ENCODE peak calls at places on chromosome 3, in ten cellular contexts. Y, O, W, C, Q, B, E, M, V and A are unnamed samples.

GRCh38 chr3:55488398-55489055 is 1.4 kb upstream of the WNT5A start:
- DNase-seq in Y (no peak), O (no peak), W (peak; percentile 79), C (no peak), Q (peak; percentile 78), B (no peak), E (no peak), M (no peak), V (peak; percentile 68), A (no peak)

GRCh38 chr3:74410276-74410941 is 204.1 kb downstream of the CNTN3 start:
- DNase-seq in Y (no peak), O (no peak), W (no peak), C (no peak), Q (no peak), B (no peak), E (no peak), M (no peak), V (no peak), A (no peak)

GRCh38 chr3:157530637-157531300 is 27.6 kb upstream of the VEPH1 start:
- DNase-seq in Y (no peak), O (no peak), W (no peak), C (no peak), Q (no peak), B (no peak), E (no peak), M (no peak), V (no peak), A (no peak)

GRCh38 chr3:141412936-141413354 is 44.6 kb downstream of the ZBTB38 start:
- DNase-seq in Y (no peak), O (no peak), W (no peak), C (no peak), Q (no peak), B (no peak), E (no peak), M (no peak), V (peak; percentile 94), A (no peak)

GRCh38 chr3:135966349-135966695 is 794 bp downstream of the PPP2R3A start:
- DNase-seq in Y (peak; percentile 48), O (no peak), W (no peak), C (no peak), Q (peak; percentile 5), B (no peak), E (no peak), M (no peak), V (no peak), A (peak; percentile 7)

GRCh38 chr3:139764936-139765335 is 87.2 kb upstream of the NMNAT3 start:
- DNase-seq in Y (no peak), O (no peak), W (no peak), C (no peak), Q (no peak), B (no peak), E (no peak), M (no peak), V (no peak), A (no peak)

GRCh38 chr3:36904641-36905040 is 40.2 kb downstream of the TRANK1 start:
- DNase-seq in Y (no peak), O (no peak), W (peak; percentile 27), C (no peak), Q (no peak), B (no peak), E (no peak), M (peak; percentile 64), V (peak; percentile 22), A (no peak)

GRCh38 chr3:61627768-61628185 is 66.4 kb downstream of the PTPRG start:
- DNase-seq in Y (no peak), O (peak; percentile 81), W (no peak), C (no peak), Q (no peak), B (no peak), E (no peak), M (no peak), V (no peak), A (no peak)

GRCh38 chr3:127851899-127852298 is 29.6 kb upstream of the MGLL start:
- DNase-seq in Y (peak; percentile 68), O (no peak), W (no peak), C (no peak), Q (no peak), B (no peak), E (no peak), M (no peak), V (no peak), A (peak; percentile 49)

GRCh38 chr3:67388738-67389137 is 265.7 kb downstream of the SUCLG2 start:
- DNase-seq in Y (no peak), O (no peak), W (no peak), C (no peak), Q (no peak), B (no peak), E (no peak), M (no peak), V (no peak), A (no peak)

GRCh38 chr3:106683931-106684330 is 693.3 kb upstream of the CCDC54 start:
- DNase-seq in Y (no peak), O (no peak), W (no peak), C (no peak), Q (no peak), B (no peak), E (no peak), M (no peak), V (no peak), A (no peak)